ENCODE peak calls at places on chromosomes 12 and 14, in nine cellular contexts. Y, L, A, S, G, F, O, I and D are unnamed samples.

GRCh38 chr12:101501410-101502045 is 26.4 kb downstream of the SPIC start:
- DNase-seq in Y (no peak), L (peak; percentile 15), A (no peak), S (no peak), G (no peak), F (no peak), O (no peak), I (no peak), D (no peak)

GRCh38 chr12:57475271-57476161 is 4.2 kb downstream of the ARHGAP9 start:
- DNase-seq in Y (no peak), L (peak; percentile 58), A (no peak), S (no peak), G (no peak), F (no peak), O (peak; percentile 80), I (no peak), D (peak; percentile 56)

GRCh38 chr14:68513137-68513536 is 279.7 kb downstream of the ZFP36L1 start:
- DNase-seq in Y (no peak), L (no peak), A (no peak), S (no peak), G (no peak), F (peak; percentile 48), O (no peak), I (no peak), D (no peak)

GRCh38 chr12:10967409-10967808 is 19.3 kb downstream of the TAS2R50 start:
- DNase-seq in Y (no peak), L (no peak), A (no peak), S (peak; percentile 52), G (no peak), F (no peak), O (peak; percentile 23), I (no peak), D (no peak)

GRCh38 chr14:88668448-88669116 is 105.7 kb downstream of the ZC3H14 start:
- DNase-seq in Y (no peak), L (no peak), A (no peak), S (no peak), G (no peak), F (peak; percentile 23), O (no peak), I (no peak), D (no peak)

GRCh38 chr12:85413266-85413665 is 133.2 kb downstream of the ALX1 start:
- DNase-seq in Y (no peak), L (no peak), A (no peak), S (no peak), G (no peak), F (no peak), O (no peak), I (no peak), D (no peak)

GRCh38 chr12:46874642-46875041 is 48.8 kb upstream of the SLC38A4 start:
- DNase-seq in Y (no peak), L (no peak), A (no peak), S (no peak), G (peak; percentile 46), F (no peak), O (no peak), I (no peak), D (no peak)

GRCh38 chr14:75443203-75443969 is 15.6 kb downstream of the JDP2 start:
- DNase-seq in Y (no peak), L (no peak), A (no peak), S (peak; percentile 20), G (no peak), F (no peak), O (no peak), I (no peak), D (no peak)

GRCh38 chr12:107891967-107892366 is 117.5 kb downstream of the ASCL4 start:
- DNase-seq in Y (no peak), L (no peak), A (no peak), S (no peak), G (no peak), F (peak; percentile 27), O (no peak), I (no peak), D (no peak)

GRCh38 chr14:37363661-37364060 is 165.9 kb downstream of the MIPOL1 start:
- DNase-seq in Y (no peak), L (no peak), A (no peak), S (no peak), G (no peak), F (no peak), O (no peak), I (no peak), D (no peak)

GRCh38 chr12:112389228-112389627 is 7.0 kb upstream of the HECTD4 start:
- DNase-seq in Y (no peak), L (no peak), A (no peak), S (no peak), G (no peak), F (no peak), O (no peak), I (no peak), D (no peak)

GRCh38 chr12:32714772-32715171 is 35.7 kb downstream of the DNM1L start:
- DNase-seq in Y (peak; percentile 17), L (no peak), A (no peak), S (no peak), G (no peak), F (no peak), O (no peak), I (no peak), D (no peak)

GRCh38 chr12:130709151-130710000 is 6.7 kb downstream of the RIMBP2 start:
- DNase-seq in Y (no peak), L (no peak), A (peak; percentile 16), S (no peak), G (no peak), F (no peak), O (no peak), I (no peak), D (no peak)

GRCh38 chr14:63438065-63438757 is 105.0 kb downstream of the PPP2R5E start:
- DNase-seq in Y (peak; percentile 58), L (peak; percentile 80), A (peak; percentile 66), S (peak; percentile 96), G (peak; percentile 28), F (peak; percentile 14), O (peak; percentile 71), I (peak; percentile 26), D (peak; percentile 40)

GRCh38 chr12:104720346-104721064 is 237.6 kb downstream of the SLC41A2 start:
- DNase-seq in Y (peak; percentile 58), L (no peak), A (peak; percentile 40), S (peak; percentile 79), G (no peak), F (no peak), O (no peak), I (no peak), D (no peak)

GRCh38 chr12:24997496-24997895 is 48.6 kb upstream of the BCAT1 start:
- DNase-seq in Y (no peak), L (no peak), A (no peak), S (peak; percentile 40), G (no peak), F (no peak), O (no peak), I (no peak), D (no peak)

DNA sequence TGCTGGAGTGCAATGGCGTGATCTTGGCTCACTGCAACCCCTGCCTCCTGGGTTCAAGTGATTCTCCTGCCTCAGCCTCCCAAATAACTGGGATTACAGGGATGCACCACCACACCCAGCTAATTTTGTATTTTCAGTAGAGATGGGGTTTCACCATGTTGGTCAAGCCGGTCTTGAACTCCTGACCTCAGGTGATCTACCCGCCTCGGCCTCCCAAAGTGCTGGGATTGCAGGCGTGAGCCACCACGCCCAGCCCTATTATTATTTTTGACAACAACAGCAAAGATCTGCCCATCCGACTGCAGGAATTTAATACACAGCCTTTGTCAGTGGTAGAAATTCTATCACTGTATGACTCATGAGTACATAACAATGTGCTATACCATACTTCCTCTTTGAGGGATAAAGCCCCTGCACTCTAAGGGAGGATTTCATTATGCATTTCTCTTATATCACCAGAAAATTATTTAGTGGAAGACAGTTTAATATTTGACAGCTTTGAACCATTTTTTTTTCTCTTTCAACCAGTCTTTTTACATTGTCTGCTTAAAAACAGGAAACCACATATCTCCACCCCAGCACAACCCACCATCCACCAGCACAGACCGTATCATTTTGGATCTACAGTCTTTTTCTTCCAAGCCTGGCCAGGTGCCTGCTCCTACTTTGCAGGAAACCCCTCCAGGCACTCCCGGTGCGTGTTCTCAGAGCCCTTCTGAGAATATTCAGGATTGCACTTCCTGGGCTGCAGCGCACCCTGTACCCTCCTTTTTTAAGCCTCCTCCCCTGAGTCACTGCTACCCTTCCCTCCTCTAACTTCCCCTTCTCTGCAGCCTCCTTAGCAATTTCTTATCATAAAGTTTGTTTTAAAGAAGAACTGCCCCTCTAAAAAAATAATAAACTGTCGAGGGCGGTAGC is 594 bp downstream of the ARHGDIB start:
- DNase-seq in Y (peak; percentile 21), L (no peak), A (no peak), S (peak; percentile 56), G (peak; percentile 42), F (peak; percentile 42), O (no peak), I (no peak), D (no peak)
- H3K4me1 ChIP-seq in Y (no peaks in the 10 kb centered on the region), L (peaks cover 6% of the 10 kb centered on the region), A (no peaks in the 10 kb centered on the region), S (peaks cover 8% of the 10 kb centered on the region), G (peaks cover 86% of the 10 kb centered on the region), F (peaks cover 53% of the 10 kb centered on the region), O (peaks cover 36% of the 10 kb centered on the region), I (peaks cover 8% of the 10 kb centered on the region), D (peaks cover 3% of the 10 kb centered on the region)

DNA sequence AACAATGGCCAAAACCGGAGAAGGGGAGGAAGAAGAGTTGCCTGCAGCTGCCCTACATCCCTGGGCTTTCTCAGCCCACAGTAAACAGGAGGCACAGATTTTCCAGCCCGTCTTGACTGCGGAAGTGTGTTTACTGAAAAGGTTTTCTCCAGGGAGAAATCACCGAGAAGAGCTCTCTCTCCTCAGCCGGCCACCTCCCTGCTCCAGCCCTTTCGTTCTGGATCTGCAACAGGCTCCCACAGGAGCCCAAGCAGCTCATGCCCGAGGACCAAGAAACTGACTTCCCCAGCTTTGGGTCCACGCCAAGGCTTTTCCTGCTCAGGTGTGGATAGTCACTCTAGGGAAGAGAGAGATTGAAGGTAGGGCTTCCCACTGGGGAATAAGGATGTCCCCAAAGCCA is 61.7 kb downstream of the BCL11B start:
- DNase-seq in Y (no peak), L (no peak), A (no peak), S (no peak), G (no peak), F (no peak), O (no peak), I (no peak), D (peak; percentile 20)
- TF ChIP-seq CTCF in Y (no peak), L (no peak), A (no peak), S (no peak), G (no peak), F (no peak), O (no peak), I (no peak), D (no peak)

GRCh38 chr12:120242275-120242799 is 23.2 kb downstream of the PXN start:
- DNase-seq in Y (no peak), L (no peak), A (no peak), S (no peak), G (no peak), F (no peak), O (no peak), I (no peak), D (no peak)
- H3K4me1 ChIP-seq in Y (peaks cover 52% of the 10 kb centered on the region), L (peaks cover 24% of the 10 kb centered on the region), A (peaks cover 35% of the 10 kb centered on the region), S (peaks cover 33% of the 10 kb centered on the region), G (peaks cover 98% of the 10 kb centered on the region), F (no peaks in the 10 kb centered on the region), O (peaks cover 39% of the 10 kb centered on the region), I (peaks cover 79% of the 10 kb centered on the region), D (peaks cover 14% of the 10 kb centered on the region)

GRCh38 chr14:27242874-27243273 is 645.0 kb upstream of the NOVA1 start:
- DNase-seq in Y (no peak), L (no peak), A (no peak), S (no peak), G (no peak), F (no peak), O (no peak), I (no peak), D (no peak)
- TF ChIP-seq CTCF in Y (no peak), L (no peak), A (no peak), S (no peak), G (no peak), F (no peak), O (no peak), I (no peak), D (no peak)

GRCh38 chr14:24329073-24329663 is 5.7 kb downstream of the ADCY4 start:
- DNase-seq in Y (no peak), L (no peak), A (no peak), S (no peak), G (no peak), F (no peak), O (no peak), I (no peak), D (no peak)
- H3K4me1 ChIP-seq in Y (peaks cover 24% of the 10 kb centered on the region), L (peaks cover 25% of the 10 kb centered on the region), A (peaks cover 26% of the 10 kb centered on the region), S (peaks cover 15% of the 10 kb centered on the region), G (peaks cover 77% of the 10 kb centered on the region), F (peaks cover 26% of the 10 kb centered on the region), O (no peaks in the 10 kb centered on the region), I (peaks cover 3% of the 10 kb centered on the region), D (peaks cover 17% of the 10 kb centered on the region)